ENCODE peak calls at places on chromosomes 5 and 9, in eight cellular contexts. L is cardiac muscle cell; I is sigmoid colon; R is CD8-positive, alpha-beta T cell; O is fibroblast of lung; T is fibroblast of pulmonary artery; B is K562; A is HFF-Myc. W is an unnamed sample.

GRCh38 chr9:122338989-122339388 is 31.8 kb upstream of the PTGS1 start:
- DNase-seq in L (no peak), I (no peak), R (no peak), O (no peak), T (no peak), B (no peak), A (no peak), W (peak)

GRCh38 chr5:76303917-76304316 is 99.2 kb upstream of the IQGAP2 start:
- DNase-seq in L (no peak), I (no peak), R (peak), O (no peak), T (no peak), B (no peak), A (no peak), W (no peak)

GRCh38 chr5:149310947-149311675 is 34.2 kb upstream of the GRPEL2 start:
- DNase-seq in L (peak), I (no peak), R (no peak), O (peak), T (peak), B (no peak), A (peak), W (peak)

GRCh38 chr5:79663212-79663611 is 26.4 kb upstream of the CMYA5 start:
- DNase-seq in L (no peak), I (no peak), R (no peak), O (no peak), T (no peak), B (no peak), A (no peak), W (no peak)

GRCh38 chr9:133609311-133610098 is at the start of gene FAM163B:
- DNase-seq in L (peak), I (no peak), R (peak), O (peak), T (peak), B (peak), A (no peak), W (peak)

GRCh38 chr5:15598294-15598902 is 98.4 kb downstream of the FBXL7 start:
- DNase-seq in L (no peak), I (no peak), R (no peak), O (no peak), T (no peak), B (peak), A (no peak), W (no peak)

GRCh38 chr9:33198163-33198562 is 31.0 kb upstream of the B4GALT1 start:
- DNase-seq in L (peak), I (peak), R (no peak), O (peak), T (peak), B (no peak), A (no peak), W (peak)

GRCh38 chr9:114302727-114303126 is 20.2 kb upstream of the ORM1 start:
- DNase-seq in L (no peak), I (peak), R (no peak), O (no peak), T (no peak), B (no peak), A (no peak), W (no peak)

GRCh38 chr9:19232830-19233194 is 2.3 kb downstream of the DENND4C start:
- DNase-seq in L (peak), I (no peak), R (no peak), O (peak), T (peak), B (no peak), A (no peak), W (peak)

GRCh38 chr5:136620016-136620419 is 254.7 kb upstream of the TRPC7 start:
- DNase-seq in L (peak), I (no peak), R (no peak), O (peak), T (peak), B (no peak), A (peak), W (no peak)

GRCh38 chr9:76817489-76817888 is 53.3 kb downstream of the PCA3 start:
- DNase-seq in L (peak), I (no peak), R (no peak), O (peak), T (peak), B (no peak), A (peak), W (peak)

GRCh38 chr5:149937610-149938009 is 7.0 kb downstream of the PDE6A start:
- DNase-seq in L (no peak), I (no peak), R (no peak), O (no peak), T (no peak), B (no peak), A (no peak), W (no peak)

GRCh38 chr5:62661126-62661525 is 82.5 kb downstream of the LRRC70 start:
- DNase-seq in L (no peak), I (no peak), R (no peak), O (no peak), T (no peak), B (no peak), A (no peak), W (no peak)

GRCh38 chr5:150523472-150524350 is 15.8 kb downstream of the NDST1 start:
- DNase-seq in L (peak), I (no peak), R (no peak), O (peak), T (peak), B (peak), A (peak), W (peak)

GRCh38 chr5:51539232-51539631 is 156.0 kb downstream of the ISL1 start:
- DNase-seq in L (no peak), I (no peak), R (no peak), O (no peak), T (no peak), B (no peak), A (no peak), W (no peak)
- TF ChIP-seq CTCF in L (no peak), I (no peak), R (no peak), O (no peak), T (no peak), B (no peak), A (no peak), W (no peak)

DNA sequence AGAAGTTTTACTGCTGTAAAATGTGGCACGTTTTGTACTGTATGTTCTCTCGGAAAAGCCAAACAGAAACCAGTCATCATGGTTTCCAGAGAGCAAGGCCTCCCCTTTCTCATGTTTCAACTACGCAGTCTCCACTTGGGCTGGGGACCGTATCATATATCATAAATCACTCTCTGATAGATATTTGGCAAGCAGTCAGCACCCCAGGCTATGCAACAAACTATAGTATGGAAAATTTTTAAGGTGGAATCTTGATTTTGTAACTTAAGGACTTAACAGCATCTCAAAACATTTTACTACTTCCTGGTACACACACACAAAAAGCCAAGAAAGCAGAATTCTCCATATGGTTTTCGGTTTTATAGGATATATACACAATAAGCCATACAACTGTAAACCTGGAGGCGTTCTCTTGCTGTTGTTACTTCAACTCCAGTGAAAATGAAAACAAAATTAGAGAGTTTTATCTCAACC is 283.6 kb downstream of the NFIB start:
- DNase-seq in L (peak), I (no peak), R (no peak), O (peak), T (peak), B (no peak), A (peak), W (peak)
- H3K4me3 ChIP-seq in L (no peak), I (peak), R (no peak), O (peak), T (peak), B (no peak), A (peak), W (peak)

GRCh38 chr9:123482295-123482970 is 126.4 kb downstream of the CRB2 start:
- DNase-seq in L (no peak), I (peak), R (no peak), O (no peak), T (no peak), B (no peak), A (no peak), W (no peak)
- TF ChIP-seq CTCF in L (no peak), I (no peak), R (no peak), O (no peak), T (no peak), B (no peak), A (no peak), W (no peak)

GRCh38 chr9:132163457-132163875 is 1.6 kb downstream of the NTNG2 start:
- DNase-seq in L (no peak), I (no peak), R (no peak), O (peak), T (no peak), B (no peak), A (no peak), W (peak)
- H3K4me3 ChIP-seq in L (peak), I (peak), R (peak), O (peak), T (no peak), B (no peak), A (no peak), W (peak)

DNA sequence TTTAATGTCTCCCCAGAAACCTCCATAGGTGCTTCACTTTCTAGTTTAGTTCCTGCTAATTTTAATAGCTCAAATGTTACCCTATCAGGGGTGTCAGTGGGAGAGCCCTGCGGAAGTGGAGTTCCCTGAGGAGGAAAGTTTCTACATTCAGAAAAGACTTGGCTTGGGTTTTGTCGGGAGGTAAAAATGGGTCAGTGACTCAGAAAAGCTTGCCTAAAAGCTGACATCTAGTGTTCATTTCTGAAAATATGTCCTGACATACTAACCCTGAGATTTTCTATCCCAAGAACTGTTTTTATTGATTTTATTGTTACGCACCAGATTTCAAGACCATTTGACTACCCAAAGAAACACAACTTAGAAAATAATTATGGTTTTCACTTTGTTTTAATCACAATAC is 40.9 kb upstream of the GLDC start:
- DNase-seq in L (peak), I (no peak), R (no peak), O (peak), T (peak), B (no peak), A (no peak), W (peak)
- TF ChIP-seq CTCF in L (peak), I (no peak), R (no peak), O (no peak), T (peak), B (peak), A (peak), W (peak)

GRCh38 chr5:160423025-160423554 is 1.4 kb downstream of the PTTG1 start:
- DNase-seq in L (no peak), I (no peak), R (no peak), O (no peak), T (no peak), B (no peak), A (no peak), W (no peak)
- H3K4me3 ChIP-seq in L (peak), I (no peak), R (no peak), O (peak), T (peak), B (peak), A (peak), W (peak)

DNA sequence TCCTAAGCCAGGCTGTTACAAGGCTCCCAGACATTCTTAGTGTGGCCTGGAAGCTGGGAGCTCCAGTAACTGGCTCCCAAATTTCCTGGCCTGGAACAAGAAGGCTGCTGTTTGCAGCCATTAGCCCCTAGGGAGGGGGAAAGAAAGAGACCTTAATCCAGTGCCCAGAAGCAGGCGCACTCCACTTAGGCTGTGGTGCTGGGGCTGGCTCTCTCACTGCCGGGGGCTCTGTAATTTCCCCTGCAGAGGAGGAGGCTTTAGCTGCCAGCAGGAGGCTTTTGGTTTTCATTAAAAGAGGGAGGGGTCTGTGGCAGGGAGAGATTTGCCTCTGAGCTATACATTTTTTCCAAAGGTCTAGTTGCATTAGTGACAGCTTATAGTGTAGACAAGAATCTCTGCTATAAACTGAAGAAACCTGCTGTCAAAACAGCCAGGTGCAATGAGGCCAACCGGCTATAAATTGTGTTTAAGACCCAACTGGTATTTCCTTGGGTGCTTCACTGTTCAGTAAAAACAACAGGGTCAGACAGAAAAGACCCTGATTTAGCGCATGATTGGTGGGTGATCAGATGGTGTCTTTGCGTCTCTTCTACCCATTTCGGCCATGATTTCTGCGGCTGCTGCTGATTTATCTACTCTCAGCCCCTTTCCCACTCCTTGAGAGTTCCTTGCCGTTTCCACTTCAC is 254.6 kb downstream of the AOPEP start:
- DNase-seq in L (no peak), I (no peak), R (no peak), O (no peak), T (no peak), B (no peak), A (no peak), W (no peak)
- TF ChIP-seq CTCF in L (no peak), I (no peak), R (no peak), O (no peak), T (no peak), B (no peak), A (no peak), W (no peak)

GRCh38 chr9:34810187-34810524 is 100.2 kb upstream of the CCL21 start:
- DNase-seq in L (no peak), I (no peak), R (no peak), O (no peak), T (no peak), B (no peak), A (no peak), W (no peak)

DNA sequence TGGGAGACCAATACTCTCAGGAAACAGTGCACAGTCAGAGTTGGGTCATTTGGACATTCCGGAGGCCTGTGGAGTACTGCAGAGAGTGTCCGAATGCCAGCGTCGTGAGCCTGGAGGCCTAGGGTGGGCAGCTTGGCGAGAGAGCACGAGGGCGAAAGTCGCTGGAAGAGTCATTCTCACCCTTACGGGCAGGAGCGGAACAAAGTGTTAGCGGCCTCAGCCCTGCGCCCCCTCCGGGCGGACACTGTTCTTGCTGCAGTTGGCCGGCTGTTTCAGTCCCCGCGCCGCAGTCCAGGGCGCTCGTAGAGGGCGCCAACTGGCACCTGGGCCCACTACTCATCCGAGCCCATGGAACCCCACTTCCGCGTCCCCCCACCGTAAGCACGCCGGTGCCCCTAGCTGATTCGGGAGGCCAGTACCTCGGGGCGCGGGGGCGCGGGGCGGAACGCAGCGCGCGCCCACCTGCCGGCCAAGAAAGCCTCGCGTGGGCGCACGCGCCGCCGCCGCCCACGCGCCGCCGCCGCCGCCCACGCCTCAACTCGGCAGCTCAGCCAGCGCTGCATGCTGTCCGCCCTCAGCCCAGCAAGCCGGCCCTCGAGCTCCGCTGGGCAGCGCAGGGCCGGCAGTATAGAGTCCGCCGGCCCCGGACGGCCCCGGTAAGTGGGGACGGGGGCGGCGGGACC is 99.7 kb upstream of the CCL21 start:
- DNase-seq in L (peak), I (no peak), R (no peak), O (peak), T (peak), B (peak), A (no peak), W (no peak)
- H3K4me3 ChIP-seq in L (no peak), I (peak), R (no peak), O (no peak), T (no peak), B (no peak), A (no peak), W (no peak)

GRCh38 chr5:142915840-142916424 is 145.8 kb downstream of the ARHGAP26 start:
- DNase-seq in L (no peak), I (no peak), R (no peak), O (peak), T (peak), B (peak), A (no peak), W (no peak)
- TF ChIP-seq CTCF in L (peak), I (no peak), R (no peak), O (peak), T (peak), B (peak), A (peak), W (peak)

W was measured in AG10803.